ENCODE peak calls at places on chromosomes 12 and 14, in nine cellular contexts. G is T-helper 9 cell; A is MCF 10A; C is amygdala; E is SW 1271; Q is NCI-H1694 treated with DMSO at 0.1 percent for 48 hours; M is NCI-H1436; N is stimulated activated CD8-positive, alpha-beta memory T cell treated with anti-CD3 and anti-CD28 coated beads, Interleukin-15, amount 100 ng/mL, for 1 hour; U is naive B cell. L is an unnamed sample.
A peak's percentile ranks its signal among the peaks of the same experiment; 100 is the strongest.

GRCh38 chr12:119808441-119808840 is 68.7 kb downstream of the CIT start:
- DNase-seq in G (no peak), A (peak; percentile 16), C (no peak), E (no peak), Q (no peak), M (no peak), N (no peak), U (no peak), L (no peak)

GRCh38 chr14:53365516-53366130 is 212.5 kb upstream of the DDHD1 start:
- DNase-seq in G (no peak), A (no peak), C (no peak), E (no peak), Q (no peak), M (no peak), N (no peak), U (no peak), L (no peak)

GRCh38 chr14:64196668-64197411 is 97.3 kb downstream of the ESR2 start:
- DNase-seq in G (no peak), A (no peak), C (peak; percentile 70), E (no peak), Q (peak; percentile 88), M (peak; percentile 47), N (no peak), U (peak; percentile 78), L (no peak)

GRCh38 chr14:63614964-63615363 is 26.7 kb downstream of the WDR89 start:
- DNase-seq in G (no peak), A (no peak), C (no peak), E (peak; percentile 56), Q (no peak), M (no peak), N (no peak), U (no peak), L (no peak)

GRCh38 chr14:51044961-51045360 is 49.9 kb downstream of the TRIM9 start:
- DNase-seq in G (no peak), A (no peak), C (no peak), E (no peak), Q (no peak), M (no peak), N (no peak), U (no peak), L (no peak)

GRCh38 chr12:7934153-7934552 is 1.8 kb downstream of the SLC2A3 start:
- DNase-seq in G (no peak), A (no peak), C (no peak), E (no peak), Q (no peak), M (no peak), N (no peak), U (no peak), L (no peak)

GRCh38 chr12:56193025-56193578 is 3.8 kb upstream of the SMARCC2 start:
- DNase-seq in G (peak; percentile 64), A (peak; percentile 87), C (peak; percentile 19), E (peak; percentile 85), Q (peak; percentile 80), M (peak; percentile 85), N (peak; percentile 62), U (peak; percentile 74), L (peak; percentile 76)

GRCh38 chr14:34302654-34303053 is 159.4 kb downstream of the SPTSSA start:
- DNase-seq in G (no peak), A (no peak), C (no peak), E (no peak), Q (peak; percentile 45), M (no peak), N (no peak), U (no peak), L (peak; percentile 58)

GRCh38 chr14:22882529-22883190 is 362 bp upstream of the REM2 start:
- DNase-seq in G (no peak), A (peak; percentile 39), C (no peak), E (no peak), Q (peak; percentile 83), M (peak; percentile 77), N (no peak), U (peak; percentile 29), L (peak; percentile 22)

GRCh38 chr12:50862316-50862715 is 19.6 kb downstream of the TMPRSS12 start:
- DNase-seq in G (no peak), A (peak; percentile 71), C (no peak), E (peak; percentile 6), Q (no peak), M (no peak), N (no peak), U (no peak), L (no peak)

GRCh38 chr12:55717397-55718007 is 1.7 kb downstream of the BLOC1S1 start:
- DNase-seq in G (no peak), A (no peak), C (no peak), E (no peak), Q (peak; percentile 35), M (no peak), N (no peak), U (no peak), L (no peak)

GRCh38 chr12:14473707-14474287 is 93.9 kb downstream of the PLBD1 start:
- DNase-seq in G (no peak), A (peak; percentile 31), C (no peak), E (peak; percentile 63), Q (peak; percentile 28), M (no peak), N (no peak), U (no peak), L (no peak)

GRCh38 chr12:42097971-42098370 is 46.7 kb downstream of the GXYLT1 start:
- DNase-seq in G (no peak), A (no peak), C (no peak), E (no peak), Q (no peak), M (no peak), N (no peak), U (peak; percentile 43), L (no peak)

GRCh38 chr14:54797556-54797955 is 105.1 kb downstream of the GCH1 start:
- DNase-seq in G (no peak), A (no peak), C (no peak), E (no peak), Q (no peak), M (no peak), N (no peak), U (no peak), L (no peak)

GRCh38 chr12:57241556-57242310 is 9.3 kb downstream of the STAC3 start:
- DNase-seq in G (no peak), A (no peak), C (no peak), E (no peak), Q (no peak), M (no peak), N (no peak), U (no peak), L (no peak)

GRCh38 chr12:112686373-112686772 is 105.2 kb upstream of the RPH3A start:
- DNase-seq in G (no peak), A (peak; percentile 94), C (no peak), E (no peak), Q (peak; percentile 98), M (no peak), N (no peak), U (no peak), L (no peak)

GRCh38 chr12:115828151-115828550 is 449.3 kb downstream of the MED13L start:
- DNase-seq in G (no peak), A (no peak), C (no peak), E (no peak), Q (no peak), M (no peak), N (no peak), U (no peak), L (no peak)

GRCh38 chr12:58313091-58313855 is 371.9 kb downstream of the ATP23 start:
- DNase-seq in G (no peak), A (peak; percentile 30), C (no peak), E (no peak), Q (no peak), M (no peak), N (no peak), U (no peak), L (no peak)

GRCh38 chr12:12072064-12072760 is 1.5 kb downstream of the BCL2L14 start:
- DNase-seq in G (peak; percentile 22), A (no peak), C (no peak), E (no peak), Q (no peak), M (no peak), N (no peak), U (no peak), L (no peak)

GRCh38 chr14:44657153-44657552 is 150.1 kb upstream of the FSCB start:
- DNase-seq in G (no peak), A (no peak), C (no peak), E (no peak), Q (peak; percentile 47), M (no peak), N (no peak), U (no peak), L (no peak)

GRCh38 chr12:54631988-54632728 is 2.5 kb downstream of the LACRT start:
- DNase-seq in G (no peak), A (no peak), C (no peak), E (no peak), Q (no peak), M (no peak), N (no peak), U (no peak), L (no peak)

GRCh38 chr14:105881021-105881930 is 354.9 kb downstream of the TMEM121 start:
- DNase-seq in G (no peak), A (no peak), C (no peak), E (no peak), Q (no peak), M (no peak), N (no peak), U (no peak), L (no peak)

GRCh38 chr14:66432334-66432733 is 53.8 kb upstream of the CCDC196 start:
- DNase-seq in G (no peak), A (no peak), C (no peak), E (no peak), Q (no peak), M (no peak), N (no peak), U (no peak), L (no peak)

GRCh38 chr12:98955284-98955683 is 310.2 kb downstream of the APAF1 start:
- DNase-seq in G (no peak), A (peak; percentile 61), C (no peak), E (peak; percentile 37), Q (peak; percentile 22), M (peak; percentile 26), N (no peak), U (no peak), L (no peak)

GRCh38 chr12:122866379-122866778 is 29.5 kb downstream of the VPS37B start:
- DNase-seq in G (no peak), A (no peak), C (no peak), E (no peak), Q (no peak), M (no peak), N (no peak), U (no peak), L (no peak)

GRCh38 chr12:114447274-114447716 is 41.4 kb upstream of the TBX5 start:
- DNase-seq in G (no peak), A (no peak), C (no peak), E (no peak), Q (no peak), M (no peak), N (no peak), U (no peak), L (no peak)

GRCh38 chr12:102351326-102351725 is 129.0 kb downstream of the IGF1 start:
- DNase-seq in G (no peak), A (no peak), C (no peak), E (no peak), Q (no peak), M (no peak), N (no peak), U (no peak), L (no peak)

GRCh38 chr12:113826805-113827204 is 139.3 kb downstream of the RBM19 start:
- DNase-seq in G (no peak), A (no peak), C (no peak), E (no peak), Q (peak; percentile 21), M (no peak), N (no peak), U (no peak), L (no peak)

GRCh38 chr14:74085828-74086227 is 1.1 kb downstream of the LIN52 start:
- DNase-seq in G (no peak), A (no peak), C (no peak), E (no peak), Q (no peak), M (no peak), N (no peak), U (peak; percentile 35), L (no peak)

GRCh38 chr14:81561084-81561775 is 27.6 kb upstream of the SEL1L start:
- DNase-seq in G (no peak), A (no peak), C (no peak), E (no peak), Q (no peak), M (no peak), N (no peak), U (no peak), L (no peak)

GRCh38 chr12:45583011-45583657 is 146.4 kb upstream of the ARID2 start:
- DNase-seq in G (no peak), A (no peak), C (no peak), E (no peak), Q (no peak), M (no peak), N (no peak), U (no peak), L (no peak)

L was measured in DMS153.